ENCODE peak calls at places on chromosomes 3 and 15, in seven cellular contexts. Q is NCI-H524, Y is cerebellar cortex, U is AG10803, C is heart right ventricle, A is NT2/D1, G is neural crest cell. R is an unnamed sample.

GRCh38 chr15:29538110-29538509 is 268.5 kb upstream of the NSMCE3 start:
- DNase-seq in Q (no peak), Y (peak; percentile 13), U (no peak), C (no peak), A (no peak), G (no peak), R (no peak)

GRCh38 chr3:150177673-150178378 is 207.1 kb upstream of the PFN2 start:
- DNase-seq in Q (no peak), Y (no peak), U (peak; percentile 53), C (no peak), A (no peak), G (no peak), R (no peak)

GRCh38 chr15:90419738-90420487 is 31.9 kb downstream of the IQGAP1 start:
- DNase-seq in Q (no peak), Y (no peak), U (peak; percentile 84), C (no peak), A (no peak), G (no peak), R (no peak)

GRCh38 chr3:46935989-46936620 is 40.4 kb downstream of the CCDC12 start:
- DNase-seq in Q (no peak), Y (peak; percentile 42), U (no peak), C (no peak), A (no peak), G (no peak), R (no peak)

GRCh38 chr3:186168976-186169375 is 60.1 kb upstream of the ETV5 start:
- DNase-seq in Q (no peak), Y (no peak), U (no peak), C (no peak), A (no peak), G (no peak), R (no peak)

GRCh38 chr3:157531771-157532170 is 28.6 kb upstream of the VEPH1 start:
- DNase-seq in Q (no peak), Y (no peak), U (no peak), C (no peak), A (no peak), G (no peak), R (no peak)

GRCh38 chr3:194689493-194689901 is 3.8 kb downstream of the FAM43A start:
- DNase-seq in Q (no peak), Y (no peak), U (peak; percentile 85), C (peak; percentile 34), A (no peak), G (no peak), R (no peak)

GRCh38 chr15:35979608-35980007 is 433.6 kb upstream of the DPH6 start:
- DNase-seq in Q (no peak), Y (no peak), U (no peak), C (no peak), A (no peak), G (no peak), R (no peak)

GRCh38 chr3:171122212-171122611 is 95.7 kb upstream of the SLC2A2 start:
- DNase-seq in Q (no peak), Y (no peak), U (no peak), C (no peak), A (no peak), G (peak; percentile 6), R (peak; percentile 29)

GRCh38 chr15:98648654-98649537 is 557 bp downstream of the IGF1R start:
- DNase-seq in Q (no peak), Y (peak; percentile 65), U (peak; percentile 54), C (peak; percentile 63), A (no peak), G (peak; percentile 32), R (no peak)

GRCh38 chr15:39801641-39802309 is 19.1 kb upstream of the FSIP1 start:
- DNase-seq in Q (no peak), Y (peak; percentile 47), U (no peak), C (no peak), A (no peak), G (no peak), R (no peak)

GRCh38 chr3:176349706-176350105 is 847.6 kb downstream of the TBL1XR1 start:
- DNase-seq in Q (no peak), Y (no peak), U (no peak), C (no peak), A (no peak), G (no peak), R (no peak)

GRCh38 chr3:129197341-129197740 is 13.6 kb upstream of the CNBP start:
- DNase-seq in Q (no peak), Y (no peak), U (no peak), C (no peak), A (no peak), G (no peak), R (no peak)

GRCh38 chr3:39290255-39290654 is 10.4 kb upstream of the CX3CR1 start:
- DNase-seq in Q (no peak), Y (no peak), U (no peak), C (no peak), A (no peak), G (no peak), R (no peak)

GRCh38 chr3:180747805-180748361 is 68.6 kb upstream of the CCDC39 start:
- DNase-seq in Q (no peak), Y (no peak), U (no peak), C (no peak), A (no peak), G (no peak), R (no peak)

GRCh38 chr15:89098281-89098680 is 10.0 kb downstream of the ABHD2 start:
- DNase-seq in Q (no peak), Y (no peak), U (no peak), C (no peak), A (no peak), G (no peak), R (no peak)

GRCh38 chr15:77070500-77071337 is at the start of gene TSPAN3:
- DNase-seq in Q (peak; percentile 87), Y (peak; percentile 94), U (peak; percentile 88), C (peak; percentile 95), A (peak; percentile 91), G (peak; percentile 92), R (peak; percentile 93)

GRCh38 chr15:70257573-70258220 is 160.0 kb upstream of the TLE3 start:
- DNase-seq in Q (no peak), Y (no peak), U (no peak), C (no peak), A (no peak), G (no peak), R (peak; percentile 72)

GRCh38 chr3:128946411-128946810 is 47.5 kb downstream of the CFAP92 start:
- DNase-seq in Q (no peak), Y (no peak), U (peak; percentile 63), C (no peak), A (no peak), G (no peak), R (no peak)

GRCh38 chr15:42918047-42918446 is 2.5 kb downstream of the TTBK2 start:
- DNase-seq in Q (no peak), Y (no peak), U (no peak), C (no peak), A (no peak), G (no peak), R (no peak)

GRCh38 chr15:49313650-49314049 is 109.4 kb upstream of the FGF7 start:
- DNase-seq in Q (no peak), Y (no peak), U (peak; percentile 88), C (no peak), A (no peak), G (no peak), R (no peak)

GRCh38 chr15:100686725-100687488 is 84.5 kb downstream of the ASB7 start:
- DNase-seq in Q (no peak), Y (no peak), U (peak; percentile 77), C (no peak), A (no peak), G (no peak), R (no peak)

GRCh38 chr3:62378329-62378789 is 5.0 kb upstream of the FEZF2 start:
- DNase-seq in Q (peak; percentile 45), Y (no peak), U (no peak), C (no peak), A (no peak), G (no peak), R (no peak)

GRCh38 chr3:103513003-103513402 is 1078.2 kb downstream of the ZPLD1 start:
- DNase-seq in Q (no peak), Y (no peak), U (no peak), C (no peak), A (no peak), G (no peak), R (no peak)

GRCh38 chr3:183725387-183725786 is 27.8 kb downstream of the YEATS2 start:
- DNase-seq in Q (no peak), Y (no peak), U (no peak), C (no peak), A (no peak), G (no peak), R (no peak)

GRCh38 chr15:41160639-41161315 is 44.7 kb upstream of the INO80 start:
- DNase-seq in Q (no peak), Y (no peak), U (peak; percentile 36), C (no peak), A (no peak), G (no peak), R (no peak)